ENCODE peak calls at places on chromosomes 11 and 22, in seven cellular contexts. Q is A549, S is heart left ventricle, A is fibroblast of the aortic adventitia, O is lower lobe of right lung, N is psoas muscle, Y is sigmoid colon. B is an unnamed sample.
A peak's percentile ranks its signal among the peaks of the same experiment; 100 is the strongest.

GRCh38 chr11:65352783-65353182 is 1.8 kb upstream of the TIGD3 start:
- DNase-seq in S (no peak), A (peak; percentile 54), Y (no peak), Q (peak; percentile 36), N (no peak), O (no peak), B (no peak)

GRCh38 chr11:93694586-93694985 is 33.1 kb downstream of the CEP295 start:
- DNase-seq in A (no peak), Y (no peak), Q (no peak), N (no peak), O (no peak), S (no peak), B (no peak)

GRCh38 chr11:133978816-133979215 is 22.0 kb upstream of the IGSF9B start:
- DNase-seq in Q (no peak), O (no peak), S (no peak), A (no peak), N (no peak), Y (no peak), B (no peak)

GRCh38 chr11:25319068-25319467 is 822.2 kb downstream of the LUZP2 start:
- DNase-seq in N (no peak), S (no peak), Q (no peak), Y (no peak), O (no peak), A (no peak), B (no peak)

GRCh38 chr11:60127311-60127811 is 38.9 kb downstream of the MS4A2 start:
- DNase-seq in A (no peak), O (no peak), S (no peak), N (no peak), Q (no peak), Y (no peak), B (no peak)

GRCh38 chr11:44725016-44725651 is 1.6 kb upstream of the TSPAN18 start:
- DNase-seq in S (no peak), Y (no peak), N (no peak), A (no peak), Q (no peak), O (no peak), B (no peak)

GRCh38 chr11:19367051-19367709 is 126.4 kb upstream of the E2F8 start:
- DNase-seq in Y (no peak), A (peak; percentile 74), Q (no peak), N (no peak), O (no peak), S (no peak), B (no peak)

GRCh38 chr22:37746366-37747089 is 49.7 kb downstream of the TRIOBP start:
- DNase-seq in Q (no peak), A (no peak), S (no peak), Y (no peak), O (peak; percentile 60), N (peak; percentile 67), B (peak; percentile 27)

GRCh38 chr11:32012066-32012465 is 78.8 kb upstream of the RCN1 start:
- DNase-seq in A (no peak), Y (no peak), Q (no peak), N (no peak), S (no peak), O (no peak), B (no peak)

GRCh38 chr11:47177229-47177845 is 658 bp upstream of the ARFGAP2 start:
- DNase-seq in Y (peak; percentile 84), S (peak; percentile 68), O (peak; percentile 71), Q (peak; percentile 76), A (peak; percentile 81), N (peak; percentile 80), B (no peak)

GRCh38 chr22:29480512-29481264 is 670 bp downstream of the NEFH start:
- DNase-seq in Y (no peak), O (peak; percentile 59), N (no peak), S (no peak), A (peak; percentile 50), Q (no peak), B (peak; percentile 20)

GRCh38 chr11:65404638-65405339 is 17.8 kb upstream of the NEAT1 start:
- DNase-seq in N (no peak), S (peak; percentile 45), A (no peak), Y (no peak), Q (no peak), O (no peak), B (no peak)

GRCh38 chr11:47326198-47326597 is 26.3 kb downstream of the MYBPC3 start:
- DNase-seq in S (peak; percentile 11), O (peak; percentile 35), N (no peak), Y (peak; percentile 53), Q (no peak), A (no peak), B (no peak)

GRCh38 chr11:2302280-2302843 is 549 bp downstream of the TSPAN32 start:
- DNase-seq in A (no peak), Q (no peak), O (peak; percentile 56), Y (no peak), N (peak; percentile 52), S (no peak), B (no peak)

GRCh38 chr22:38788846-38789245 is 5.1 kb downstream of the DNAL4 start:
- DNase-seq in S (no peak), Y (peak; percentile 36), O (no peak), N (no peak), A (no peak), Q (no peak), B (no peak)

GRCh38 chr22:46394622-46395021 is 59.1 kb downstream of the TRMU start:
- DNase-seq in O (no peak), Y (no peak), Q (no peak), N (no peak), A (no peak), S (no peak), B (no peak)

GRCh38 chr22:19631899-19632670 is 82.2 kb upstream of the SEPTIN5 start:
- DNase-seq in N (no peak), S (no peak), O (no peak), Q (peak; percentile 46), A (peak; percentile 49), Y (peak; percentile 43), B (peak; percentile 42)

GRCh38 chr11:65786786-65787636 is at the start of gene OVOL1:
- DNase-seq in Y (no peak), S (no peak), A (no peak), Q (no peak), O (peak; percentile 81), N (peak; percentile 45), B (no peak)

GRCh38 chr11:106961518-106961917 is 56.8 kb downstream of the GUCY1A2 start:
- DNase-seq in S (no peak), N (no peak), O (no peak), Q (no peak), Y (no peak), A (peak; percentile 90), B (no peak)

GRCh38 chr11:119205080-119205479 is 1.1 kb upstream of the CBL start:
- DNase-seq in S (no peak), Q (no peak), O (peak; percentile 73), N (no peak), A (no peak), Y (no peak), B (no peak)

DNA sequence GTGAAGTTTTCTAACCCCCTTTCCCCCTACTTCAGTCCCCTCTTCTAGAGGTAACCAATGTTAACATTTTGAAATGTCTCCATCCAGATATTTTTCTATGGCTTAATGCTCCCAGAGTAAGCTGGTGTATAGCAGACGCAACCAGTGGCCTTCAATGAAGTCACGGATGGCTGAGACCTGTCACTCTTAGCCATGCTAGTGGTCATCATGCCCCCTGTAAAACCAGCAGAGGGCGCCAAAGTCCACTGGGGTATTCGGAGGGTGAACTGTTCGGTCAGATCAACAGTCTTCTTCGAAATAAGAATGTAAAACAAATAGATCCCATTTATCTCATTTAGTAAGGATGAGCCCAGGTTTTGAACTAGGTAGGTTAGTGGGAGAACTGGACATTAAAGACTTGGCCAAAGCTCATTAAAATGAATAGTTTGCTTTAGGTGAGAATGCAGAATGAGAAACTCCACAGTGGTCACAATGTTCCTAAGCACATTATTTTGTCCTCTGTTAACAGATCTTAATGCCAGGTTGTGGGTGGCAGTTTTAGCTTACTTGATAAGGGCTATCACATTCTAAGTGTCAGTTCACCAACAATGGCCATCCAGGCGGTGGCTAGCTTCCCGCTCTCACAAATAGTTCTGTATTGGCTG is 8.6 kb upstream of the MMP8 start:
- DNase-seq in O (peak; percentile 68), N (no peak), Y (no peak), Q (peak; percentile 38), A (peak; percentile 62), S (peak; percentile 15), B (peak; percentile 40)
- TF ChIP-seq CTCF in O (peak; percentile 76), N (peak; percentile 49), Y (no peak), Q (peak; percentile 75), A (peak; percentile 90), S (peak; percentile 47), B (peak; percentile 76)

GRCh38 chr11:598005-598680 is 17.6 kb downstream of the IRF7 start:
- DNase-seq in N (no peak), A (no peak), S (no peak), Y (no peak), O (no peak), Q (no peak), B (no peak)

GRCh38 chr11:595400-595799 is 19.1 kb downstream of the PHRF1 start:
- DNase-seq in S (no peak), O (no peak), N (no peak), A (no peak), Y (no peak), Q (no peak), B (no peak)

GRCh38 chr11:596374-596773 is 19.4 kb downstream of the IRF7 start:
- DNase-seq in S (no peak), O (no peak), Y (no peak), Q (no peak), N (no peak), A (no peak), B (no peak)

GRCh38 chr11:593347-593746 is 17.1 kb downstream of the PHRF1 start:
- DNase-seq in N (no peak), Q (no peak), S (no peak), O (no peak), Y (no peak), A (no peak), B (no peak)

GRCh38 chr11:597166-597725 is 18.5 kb downstream of the IRF7 start:
- DNase-seq in N (no peak), Q (no peak), Y (no peak), O (no peak), S (no peak), A (no peak), B (no peak)
- TF ChIP-seq CTCF in N (no peak), Q (no peak), Y (no peak), O (no peak), S (no peak), A (no peak), B (peak; percentile 39)

DNA sequence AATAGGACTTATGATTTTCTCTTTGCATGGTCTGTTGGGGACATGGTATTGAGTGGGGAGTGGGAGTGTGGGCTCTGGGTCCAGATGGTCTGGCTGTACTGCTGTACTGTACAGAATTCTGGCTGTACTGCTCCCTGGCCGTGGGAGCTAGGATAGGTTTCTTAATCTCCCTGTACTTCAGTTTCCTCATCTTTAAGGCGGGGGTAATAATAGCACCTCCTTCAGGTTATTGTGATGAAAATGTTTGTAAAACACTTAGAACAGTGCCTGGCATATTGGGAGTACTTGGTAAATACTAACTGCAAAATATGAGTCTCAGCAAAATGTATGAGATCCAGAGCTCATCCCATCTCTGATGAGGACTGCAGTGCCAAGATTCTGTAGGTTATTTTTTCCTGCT is 198.6 kb downstream of the KIF18A start:
- DNase-seq in S (no peak), Y (no peak), N (no peak), A (no peak), Q (no peak), O (no peak), B (no peak)
- TF ChIP-seq CTCF in S (no peak), Y (no peak), N (no peak), A (no peak), Q (no peak), O (no peak), B (no peak)

DNA sequence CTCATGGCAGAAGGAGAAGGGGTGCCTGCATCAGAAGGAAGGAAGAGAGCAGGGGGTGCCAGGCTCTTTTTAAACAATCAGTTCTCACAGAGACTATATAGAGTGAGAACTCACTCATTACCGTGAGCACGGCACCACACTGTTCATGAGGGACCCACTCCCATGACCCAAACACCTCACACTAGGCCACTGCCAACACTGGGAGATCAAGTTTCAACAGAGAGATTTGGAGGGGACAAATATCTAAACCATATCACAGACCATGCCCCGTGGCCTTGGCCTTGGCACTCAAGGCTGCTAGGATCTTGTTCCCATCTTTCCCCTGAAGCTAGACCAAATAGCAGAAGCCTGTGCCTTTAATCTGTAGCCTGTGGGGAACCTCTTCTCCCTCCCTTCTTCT is 72.3 kb downstream of the MYO7A start:
- DNase-seq in Q (no peak), S (no peak), N (no peak), A (no peak), O (no peak), Y (no peak), B (no peak)
- TF ChIP-seq CTCF in Q (no peak), S (no peak), N (no peak), A (no peak), O (no peak), Y (no peak), B (no peak)